ENCODE peak calls at places on chromosomes 1 and 21, in eight cellular contexts. One of them, this sample, is unnamed.

GRCh38 chr1:152408664-152409063 is 5.4 kb downstream of the CRNN start:
- DNase-seq in HTR-8/SVneo: no peak
- DNase-seq in foreskin fibroblast: no peak
- DNase-seq in hepatic stellate cell: no peak
- DNase-seq in natural killer cell treated with Interleukin-12 subunit alpha and Interleukin-12 subunit beta and Interleukin-15 and Interleukin-18, amount 100 ng/mL, for 72 hours: no peak
- DNase-seq in activated CD8-positive, alpha-beta memory T cell treated with anti-CD3 and anti-CD28 coated beads for 4 hours: no peak
- DNase-seq in anterior cingulate cortex: no peak
- DNase-seq in stimulated activated naive CD8-positive, alpha-beta T cell treated with anti-CD3 and anti-CD28 coated beads, Interleukin-15, Interleukin-2, amounts not matched to agents 100 U/mL and 50 U/mL, for 24 hours: no peak
- DNase-seq in this sample: no peak

GRCh38 chr1:103525114-103525606 is 339 bp upstream of the RNPC3 start:
- DNase-seq in stimulated activated naive CD8-positive, alpha-beta T cell treated with anti-CD3 and anti-CD28 coated beads, Interleukin-15, Interleukin-2, amounts not matched to agents 100 U/mL and 50 U/mL, for 24 hours: no peak
- DNase-seq in activated CD8-positive, alpha-beta memory T cell treated with anti-CD3 and anti-CD28 coated beads for 4 hours: no peak
- DNase-seq in anterior cingulate cortex: no peak
- DNase-seq in HTR-8/SVneo: peak; percentile 10
- DNase-seq in hepatic stellate cell: peak; percentile 17
- DNase-seq in natural killer cell treated with Interleukin-12 subunit alpha and Interleukin-12 subunit beta and Interleukin-15 and Interleukin-18, amount 100 ng/mL, for 72 hours: no peak
- DNase-seq in foreskin fibroblast: peak; percentile 51
- DNase-seq in this sample: no peak

GRCh38 chr1:27862671-27863551 is 9.4 kb upstream of the THEMIS2 start:
- DNase-seq in stimulated activated naive CD8-positive, alpha-beta T cell treated with anti-CD3 and anti-CD28 coated beads, Interleukin-15, Interleukin-2, amounts not matched to agents 100 U/mL and 50 U/mL, for 24 hours: peak; percentile 19
- DNase-seq in natural killer cell treated with Interleukin-12 subunit alpha and Interleukin-12 subunit beta and Interleukin-15 and Interleukin-18, amount 100 ng/mL, for 72 hours: no peak
- DNase-seq in hepatic stellate cell: peak; percentile 96
- DNase-seq in HTR-8/SVneo: peak; percentile 72
- DNase-seq in anterior cingulate cortex: no peak
- DNase-seq in activated CD8-positive, alpha-beta memory T cell treated with anti-CD3 and anti-CD28 coated beads for 4 hours: no peak
- DNase-seq in foreskin fibroblast: peak; percentile 99
- DNase-seq in this sample: no peak

GRCh38 chr21:43290529-43291346 is 121.9 kb downstream of the CRYAA start:
- DNase-seq in HTR-8/SVneo: no peak
- DNase-seq in anterior cingulate cortex: no peak
- DNase-seq in stimulated activated naive CD8-positive, alpha-beta T cell treated with anti-CD3 and anti-CD28 coated beads, Interleukin-15, Interleukin-2, amounts not matched to agents 100 U/mL and 50 U/mL, for 24 hours: no peak
- DNase-seq in natural killer cell treated with Interleukin-12 subunit alpha and Interleukin-12 subunit beta and Interleukin-15 and Interleukin-18, amount 100 ng/mL, for 72 hours: no peak
- DNase-seq in hepatic stellate cell: no peak
- DNase-seq in foreskin fibroblast: no peak
- DNase-seq in activated CD8-positive, alpha-beta memory T cell treated with anti-CD3 and anti-CD28 coated beads for 4 hours: no peak
- DNase-seq in this sample: no peak

GRCh38 chr1:229106526-229107105 is 164.3 kb upstream of the RAB4A start:
- DNase-seq in hepatic stellate cell: no peak
- DNase-seq in foreskin fibroblast: no peak
- DNase-seq in anterior cingulate cortex: no peak
- DNase-seq in stimulated activated naive CD8-positive, alpha-beta T cell treated with anti-CD3 and anti-CD28 coated beads, Interleukin-15, Interleukin-2, amounts not matched to agents 100 U/mL and 50 U/mL, for 24 hours: no peak
- DNase-seq in activated CD8-positive, alpha-beta memory T cell treated with anti-CD3 and anti-CD28 coated beads for 4 hours: no peak
- DNase-seq in HTR-8/SVneo: no peak
- DNase-seq in natural killer cell treated with Interleukin-12 subunit alpha and Interleukin-12 subunit beta and Interleukin-15 and Interleukin-18, amount 100 ng/mL, for 72 hours: no peak
- DNase-seq in this sample: no peak

GRCh38 chr1:238999944-239000343 is 386.4 kb upstream of the CHRM3 start:
- DNase-seq in hepatic stellate cell: no peak
- DNase-seq in natural killer cell treated with Interleukin-12 subunit alpha and Interleukin-12 subunit beta and Interleukin-15 and Interleukin-18, amount 100 ng/mL, for 72 hours: no peak
- DNase-seq in anterior cingulate cortex: no peak
- DNase-seq in stimulated activated naive CD8-positive, alpha-beta T cell treated with anti-CD3 and anti-CD28 coated beads, Interleukin-15, Interleukin-2, amounts not matched to agents 100 U/mL and 50 U/mL, for 24 hours: no peak
- DNase-seq in foreskin fibroblast: no peak
- DNase-seq in HTR-8/SVneo: no peak
- DNase-seq in activated CD8-positive, alpha-beta memory T cell treated with anti-CD3 and anti-CD28 coated beads for 4 hours: no peak
- DNase-seq in this sample: no peak

GRCh38 chr1:172951728-172952365 is 98.9 kb downstream of the TNFSF18 start:
- DNase-seq in anterior cingulate cortex: no peak
- DNase-seq in HTR-8/SVneo: no peak
- DNase-seq in activated CD8-positive, alpha-beta memory T cell treated with anti-CD3 and anti-CD28 coated beads for 4 hours: no peak
- DNase-seq in hepatic stellate cell: no peak
- DNase-seq in natural killer cell treated with Interleukin-12 subunit alpha and Interleukin-12 subunit beta and Interleukin-15 and Interleukin-18, amount 100 ng/mL, for 72 hours: peak; percentile 72
- DNase-seq in foreskin fibroblast: peak; percentile 91
- DNase-seq in stimulated activated naive CD8-positive, alpha-beta T cell treated with anti-CD3 and anti-CD28 coated beads, Interleukin-15, Interleukin-2, amounts not matched to agents 100 U/mL and 50 U/mL, for 24 hours: no peak
- DNase-seq in this sample: no peak

GRCh38 chr1:233233508-233234040 is 62.0 kb downstream of the PCNX2 start:
- DNase-seq in anterior cingulate cortex: no peak
- DNase-seq in foreskin fibroblast: no peak
- DNase-seq in HTR-8/SVneo: no peak
- DNase-seq in activated CD8-positive, alpha-beta memory T cell treated with anti-CD3 and anti-CD28 coated beads for 4 hours: no peak
- DNase-seq in natural killer cell treated with Interleukin-12 subunit alpha and Interleukin-12 subunit beta and Interleukin-15 and Interleukin-18, amount 100 ng/mL, for 72 hours: no peak
- DNase-seq in hepatic stellate cell: no peak
- DNase-seq in stimulated activated naive CD8-positive, alpha-beta T cell treated with anti-CD3 and anti-CD28 coated beads, Interleukin-15, Interleukin-2, amounts not matched to agents 100 U/mL and 50 U/mL, for 24 hours: no peak
- DNase-seq in this sample: no peak

GRCh38 chr1:161787355-161787754 is 21.2 kb downstream of the ATF6 start:
- DNase-seq in natural killer cell treated with Interleukin-12 subunit alpha and Interleukin-12 subunit beta and Interleukin-15 and Interleukin-18, amount 100 ng/mL, for 72 hours: no peak
- DNase-seq in activated CD8-positive, alpha-beta memory T cell treated with anti-CD3 and anti-CD28 coated beads for 4 hours: no peak
- DNase-seq in anterior cingulate cortex: no peak
- DNase-seq in foreskin fibroblast: no peak
- DNase-seq in HTR-8/SVneo: no peak
- DNase-seq in stimulated activated naive CD8-positive, alpha-beta T cell treated with anti-CD3 and anti-CD28 coated beads, Interleukin-15, Interleukin-2, amounts not matched to agents 100 U/mL and 50 U/mL, for 24 hours: no peak
- DNase-seq in hepatic stellate cell: no peak
- DNase-seq in this sample: no peak

GRCh38 chr1:172431721-172432192 is 11.3 kb downstream of the C1orf105 start:
- DNase-seq in hepatic stellate cell: no peak
- DNase-seq in HTR-8/SVneo: no peak
- DNase-seq in natural killer cell treated with Interleukin-12 subunit alpha and Interleukin-12 subunit beta and Interleukin-15 and Interleukin-18, amount 100 ng/mL, for 72 hours: no peak
- DNase-seq in anterior cingulate cortex: no peak
- DNase-seq in activated CD8-positive, alpha-beta memory T cell treated with anti-CD3 and anti-CD28 coated beads for 4 hours: no peak
- DNase-seq in foreskin fibroblast: no peak
- DNase-seq in stimulated activated naive CD8-positive, alpha-beta T cell treated with anti-CD3 and anti-CD28 coated beads, Interleukin-15, Interleukin-2, amounts not matched to agents 100 U/mL and 50 U/mL, for 24 hours: no peak
- DNase-seq in this sample: no peak

GRCh38 chr21:42350899-42351543 is at the start of gene TFF2:
- DNase-seq in HTR-8/SVneo: no peak
- DNase-seq in hepatic stellate cell: no peak
- DNase-seq in activated CD8-positive, alpha-beta memory T cell treated with anti-CD3 and anti-CD28 coated beads for 4 hours: no peak
- DNase-seq in foreskin fibroblast: no peak
- DNase-seq in stimulated activated naive CD8-positive, alpha-beta T cell treated with anti-CD3 and anti-CD28 coated beads, Interleukin-15, Interleukin-2, amounts not matched to agents 100 U/mL and 50 U/mL, for 24 hours: no peak
- DNase-seq in anterior cingulate cortex: no peak
- DNase-seq in natural killer cell treated with Interleukin-12 subunit alpha and Interleukin-12 subunit beta and Interleukin-15 and Interleukin-18, amount 100 ng/mL, for 72 hours: no peak
- DNase-seq in this sample: no peak

GRCh38 chr21:23463365-23463764 is 2143.9 kb downstream of the MRPL39 start:
- DNase-seq in HTR-8/SVneo: no peak
- DNase-seq in activated CD8-positive, alpha-beta memory T cell treated with anti-CD3 and anti-CD28 coated beads for 4 hours: no peak
- DNase-seq in anterior cingulate cortex: no peak
- DNase-seq in natural killer cell treated with Interleukin-12 subunit alpha and Interleukin-12 subunit beta and Interleukin-15 and Interleukin-18, amount 100 ng/mL, for 72 hours: no peak
- DNase-seq in stimulated activated naive CD8-positive, alpha-beta T cell treated with anti-CD3 and anti-CD28 coated beads, Interleukin-15, Interleukin-2, amounts not matched to agents 100 U/mL and 50 U/mL, for 24 hours: no peak
- DNase-seq in foreskin fibroblast: no peak
- DNase-seq in hepatic stellate cell: no peak
- DNase-seq in this sample: no peak

GRCh38 chr1:207423560-207424292 is 30.4 kb upstream of the CR2 start:
- DNase-seq in anterior cingulate cortex: no peak
- DNase-seq in HTR-8/SVneo: no peak
- DNase-seq in hepatic stellate cell: no peak
- DNase-seq in natural killer cell treated with Interleukin-12 subunit alpha and Interleukin-12 subunit beta and Interleukin-15 and Interleukin-18, amount 100 ng/mL, for 72 hours: no peak
- DNase-seq in stimulated activated naive CD8-positive, alpha-beta T cell treated with anti-CD3 and anti-CD28 coated beads, Interleukin-15, Interleukin-2, amounts not matched to agents 100 U/mL and 50 U/mL, for 24 hours: no peak
- DNase-seq in activated CD8-positive, alpha-beta memory T cell treated with anti-CD3 and anti-CD28 coated beads for 4 hours: no peak
- DNase-seq in foreskin fibroblast: no peak
- DNase-seq in this sample: no peak

GRCh38 chr1:181817091-181817490 is 244.4 kb downstream of the ZNF648 start:
- DNase-seq in stimulated activated naive CD8-positive, alpha-beta T cell treated with anti-CD3 and anti-CD28 coated beads, Interleukin-15, Interleukin-2, amounts not matched to agents 100 U/mL and 50 U/mL, for 24 hours: no peak
- DNase-seq in foreskin fibroblast: no peak
- DNase-seq in anterior cingulate cortex: no peak
- DNase-seq in HTR-8/SVneo: no peak
- DNase-seq in natural killer cell treated with Interleukin-12 subunit alpha and Interleukin-12 subunit beta and Interleukin-15 and Interleukin-18, amount 100 ng/mL, for 72 hours: no peak
- DNase-seq in activated CD8-positive, alpha-beta memory T cell treated with anti-CD3 and anti-CD28 coated beads for 4 hours: no peak
- DNase-seq in hepatic stellate cell: no peak
- DNase-seq in this sample: no peak

GRCh38 chr21:41769106-41769505 is 2.3 kb upstream of the RIPK4 start:
- DNase-seq in natural killer cell treated with Interleukin-12 subunit alpha and Interleukin-12 subunit beta and Interleukin-15 and Interleukin-18, amount 100 ng/mL, for 72 hours: no peak
- DNase-seq in HTR-8/SVneo: no peak
- DNase-seq in hepatic stellate cell: no peak
- DNase-seq in activated CD8-positive, alpha-beta memory T cell treated with anti-CD3 and anti-CD28 coated beads for 4 hours: no peak
- DNase-seq in foreskin fibroblast: no peak
- DNase-seq in stimulated activated naive CD8-positive, alpha-beta T cell treated with anti-CD3 and anti-CD28 coated beads, Interleukin-15, Interleukin-2, amounts not matched to agents 100 U/mL and 50 U/mL, for 24 hours: no peak
- DNase-seq in anterior cingulate cortex: no peak
- DNase-seq in this sample: no peak

GRCh38 chr1:151145158-151146071 is 1.0 kb downstream of the SEMA6C start:
- DNase-seq in anterior cingulate cortex: no peak
- DNase-seq in hepatic stellate cell: no peak
- DNase-seq in activated CD8-positive, alpha-beta memory T cell treated with anti-CD3 and anti-CD28 coated beads for 4 hours: no peak
- DNase-seq in stimulated activated naive CD8-positive, alpha-beta T cell treated with anti-CD3 and anti-CD28 coated beads, Interleukin-15, Interleukin-2, amounts not matched to agents 100 U/mL and 50 U/mL, for 24 hours: peak; percentile 30
- DNase-seq in foreskin fibroblast: no peak
- DNase-seq in HTR-8/SVneo: no peak
- DNase-seq in natural killer cell treated with Interleukin-12 subunit alpha and Interleukin-12 subunit beta and Interleukin-15 and Interleukin-18, amount 100 ng/mL, for 72 hours: no peak
- DNase-seq in this sample: no peak

GRCh38 chr1:198212675-198213074 is 55.9 kb downstream of the NEK7 start:
- DNase-seq in hepatic stellate cell: peak; percentile 30
- DNase-seq in anterior cingulate cortex: no peak
- DNase-seq in stimulated activated naive CD8-positive, alpha-beta T cell treated with anti-CD3 and anti-CD28 coated beads, Interleukin-15, Interleukin-2, amounts not matched to agents 100 U/mL and 50 U/mL, for 24 hours: no peak
- DNase-seq in foreskin fibroblast: peak; percentile 92
- DNase-seq in HTR-8/SVneo: no peak
- DNase-seq in activated CD8-positive, alpha-beta memory T cell treated with anti-CD3 and anti-CD28 coated beads for 4 hours: no peak
- DNase-seq in natural killer cell treated with Interleukin-12 subunit alpha and Interleukin-12 subunit beta and Interleukin-15 and Interleukin-18, amount 100 ng/mL, for 72 hours: no peak
- DNase-seq in this sample: no peak

GRCh38 chr1:48552420-48552819 is 80.4 kb upstream of the SPATA6 start:
- DNase-seq in foreskin fibroblast: no peak
- DNase-seq in HTR-8/SVneo: no peak
- DNase-seq in stimulated activated naive CD8-positive, alpha-beta T cell treated with anti-CD3 and anti-CD28 coated beads, Interleukin-15, Interleukin-2, amounts not matched to agents 100 U/mL and 50 U/mL, for 24 hours: no peak
- DNase-seq in hepatic stellate cell: no peak
- DNase-seq in natural killer cell treated with Interleukin-12 subunit alpha and Interleukin-12 subunit beta and Interleukin-15 and Interleukin-18, amount 100 ng/mL, for 72 hours: no peak
- DNase-seq in anterior cingulate cortex: peak; percentile 3
- DNase-seq in activated CD8-positive, alpha-beta memory T cell treated with anti-CD3 and anti-CD28 coated beads for 4 hours: no peak
- DNase-seq in this sample: no peak

GRCh38 chr1:218556016-218556415 is 210.9 kb downstream of the TGFB2 start:
- DNase-seq in anterior cingulate cortex: no peak
- DNase-seq in natural killer cell treated with Interleukin-12 subunit alpha and Interleukin-12 subunit beta and Interleukin-15 and Interleukin-18, amount 100 ng/mL, for 72 hours: no peak
- DNase-seq in HTR-8/SVneo: no peak
- DNase-seq in foreskin fibroblast: no peak
- DNase-seq in activated CD8-positive, alpha-beta memory T cell treated with anti-CD3 and anti-CD28 coated beads for 4 hours: no peak
- DNase-seq in hepatic stellate cell: no peak
- DNase-seq in stimulated activated naive CD8-positive, alpha-beta T cell treated with anti-CD3 and anti-CD28 coated beads, Interleukin-15, Interleukin-2, amounts not matched to agents 100 U/mL and 50 U/mL, for 24 hours: no peak
- DNase-seq in this sample: no peak

GRCh38 chr1:5370321-5370720 is 621.9 kb downstream of the NPHP4 start:
- DNase-seq in natural killer cell treated with Interleukin-12 subunit alpha and Interleukin-12 subunit beta and Interleukin-15 and Interleukin-18, amount 100 ng/mL, for 72 hours: no peak
- DNase-seq in hepatic stellate cell: no peak
- DNase-seq in HTR-8/SVneo: no peak
- DNase-seq in anterior cingulate cortex: no peak
- DNase-seq in stimulated activated naive CD8-positive, alpha-beta T cell treated with anti-CD3 and anti-CD28 coated beads, Interleukin-15, Interleukin-2, amounts not matched to agents 100 U/mL and 50 U/mL, for 24 hours: no peak
- DNase-seq in foreskin fibroblast: no peak
- DNase-seq in activated CD8-positive, alpha-beta memory T cell treated with anti-CD3 and anti-CD28 coated beads for 4 hours: no peak
- DNase-seq in this sample: no peak

GRCh38 chr21:38272215-38272614 is 15.4 kb downstream of the KCNJ15 start:
- DNase-seq in natural killer cell treated with Interleukin-12 subunit alpha and Interleukin-12 subunit beta and Interleukin-15 and Interleukin-18, amount 100 ng/mL, for 72 hours: no peak
- DNase-seq in anterior cingulate cortex: no peak
- DNase-seq in activated CD8-positive, alpha-beta memory T cell treated with anti-CD3 and anti-CD28 coated beads for 4 hours: no peak
- DNase-seq in foreskin fibroblast: no peak
- DNase-seq in hepatic stellate cell: no peak
- DNase-seq in HTR-8/SVneo: no peak
- DNase-seq in stimulated activated naive CD8-positive, alpha-beta T cell treated with anti-CD3 and anti-CD28 coated beads, Interleukin-15, Interleukin-2, amounts not matched to agents 100 U/mL and 50 U/mL, for 24 hours: no peak
- DNase-seq in this sample: no peak

GRCh38 chr1:6962390-6962955 is 177.2 kb downstream of the CAMTA1 start:
- DNase-seq in foreskin fibroblast: no peak
- DNase-seq in stimulated activated naive CD8-positive, alpha-beta T cell treated with anti-CD3 and anti-CD28 coated beads, Interleukin-15, Interleukin-2, amounts not matched to agents 100 U/mL and 50 U/mL, for 24 hours: peak; percentile 80
- DNase-seq in activated CD8-positive, alpha-beta memory T cell treated with anti-CD3 and anti-CD28 coated beads for 4 hours: no peak
- DNase-seq in hepatic stellate cell: no peak
- DNase-seq in anterior cingulate cortex: no peak
- DNase-seq in natural killer cell treated with Interleukin-12 subunit alpha and Interleukin-12 subunit beta and Interleukin-15 and Interleukin-18, amount 100 ng/mL, for 72 hours: peak; percentile 54
- DNase-seq in HTR-8/SVneo: no peak
- DNase-seq in this sample: no peak

GRCh38 chr1:51663721-51664120 is 46.8 kb downstream of the OSBPL9 start:
- DNase-seq in anterior cingulate cortex: no peak
- DNase-seq in HTR-8/SVneo: no peak
- DNase-seq in hepatic stellate cell: no peak
- DNase-seq in stimulated activated naive CD8-positive, alpha-beta T cell treated with anti-CD3 and anti-CD28 coated beads, Interleukin-15, Interleukin-2, amounts not matched to agents 100 U/mL and 50 U/mL, for 24 hours: no peak
- DNase-seq in foreskin fibroblast: no peak
- DNase-seq in natural killer cell treated with Interleukin-12 subunit alpha and Interleukin-12 subunit beta and Interleukin-15 and Interleukin-18, amount 100 ng/mL, for 72 hours: no peak
- DNase-seq in activated CD8-positive, alpha-beta memory T cell treated with anti-CD3 and anti-CD28 coated beads for 4 hours: no peak
- DNase-seq in this sample: no peak

GRCh38 chr1:43768168-43768567 is 60.8 kb downstream of the ST3GAL3 start:
- DNase-seq in natural killer cell treated with Interleukin-12 subunit alpha and Interleukin-12 subunit beta and Interleukin-15 and Interleukin-18, amount 100 ng/mL, for 72 hours: no peak
- DNase-seq in anterior cingulate cortex: no peak
- DNase-seq in foreskin fibroblast: no peak
- DNase-seq in HTR-8/SVneo: no peak
- DNase-seq in activated CD8-positive, alpha-beta memory T cell treated with anti-CD3 and anti-CD28 coated beads for 4 hours: no peak
- DNase-seq in hepatic stellate cell: no peak
- DNase-seq in stimulated activated naive CD8-positive, alpha-beta T cell treated with anti-CD3 and anti-CD28 coated beads, Interleukin-15, Interleukin-2, amounts not matched to agents 100 U/mL and 50 U/mL, for 24 hours: no peak
- DNase-seq in this sample: no peak

GRCh38 chr1:236908669-236909068 is 95.6 kb downstream of the MT1HL1 start:
- DNase-seq in HTR-8/SVneo: no peak
- DNase-seq in natural killer cell treated with Interleukin-12 subunit alpha and Interleukin-12 subunit beta and Interleukin-15 and Interleukin-18, amount 100 ng/mL, for 72 hours: no peak
- DNase-seq in foreskin fibroblast: no peak
- DNase-seq in activated CD8-positive, alpha-beta memory T cell treated with anti-CD3 and anti-CD28 coated beads for 4 hours: no peak
- DNase-seq in hepatic stellate cell: no peak
- DNase-seq in anterior cingulate cortex: no peak
- DNase-seq in stimulated activated naive CD8-positive, alpha-beta T cell treated with anti-CD3 and anti-CD28 coated beads, Interleukin-15, Interleukin-2, amounts not matched to agents 100 U/mL and 50 U/mL, for 24 hours: no peak
- DNase-seq in this sample: no peak

GRCh38 chr1:200724064-200724463 is 14.6 kb upstream of the CAMSAP2 start:
- DNase-seq in foreskin fibroblast: peak; percentile 23
- DNase-seq in HTR-8/SVneo: no peak
- DNase-seq in natural killer cell treated with Interleukin-12 subunit alpha and Interleukin-12 subunit beta and Interleukin-15 and Interleukin-18, amount 100 ng/mL, for 72 hours: no peak
- DNase-seq in activated CD8-positive, alpha-beta memory T cell treated with anti-CD3 and anti-CD28 coated beads for 4 hours: no peak
- DNase-seq in anterior cingulate cortex: no peak
- DNase-seq in hepatic stellate cell: no peak
- DNase-seq in stimulated activated naive CD8-positive, alpha-beta T cell treated with anti-CD3 and anti-CD28 coated beads, Interleukin-15, Interleukin-2, amounts not matched to agents 100 U/mL and 50 U/mL, for 24 hours: no peak
- DNase-seq in this sample: no peak

GRCh38 chr1:57844382-57844980 is 420.6 kb upstream of the DAB1 start:
- DNase-seq in foreskin fibroblast: no peak
- DNase-seq in anterior cingulate cortex: no peak
- DNase-seq in activated CD8-positive, alpha-beta memory T cell treated with anti-CD3 and anti-CD28 coated beads for 4 hours: no peak
- DNase-seq in hepatic stellate cell: no peak
- DNase-seq in stimulated activated naive CD8-positive, alpha-beta T cell treated with anti-CD3 and anti-CD28 coated beads, Interleukin-15, Interleukin-2, amounts not matched to agents 100 U/mL and 50 U/mL, for 24 hours: no peak
- DNase-seq in natural killer cell treated with Interleukin-12 subunit alpha and Interleukin-12 subunit beta and Interleukin-15 and Interleukin-18, amount 100 ng/mL, for 72 hours: no peak
- DNase-seq in HTR-8/SVneo: no peak
- DNase-seq in this sample: no peak

GRCh38 chr21:26881504-26882228 is 36.5 kb upstream of the ADAMTS1 start:
- DNase-seq in activated CD8-positive, alpha-beta memory T cell treated with anti-CD3 and anti-CD28 coated beads for 4 hours: no peak
- DNase-seq in anterior cingulate cortex: no peak
- DNase-seq in hepatic stellate cell: peak; percentile 9
- DNase-seq in HTR-8/SVneo: peak; percentile 19
- DNase-seq in stimulated activated naive CD8-positive, alpha-beta T cell treated with anti-CD3 and anti-CD28 coated beads, Interleukin-15, Interleukin-2, amounts not matched to agents 100 U/mL and 50 U/mL, for 24 hours: no peak
- DNase-seq in natural killer cell treated with Interleukin-12 subunit alpha and Interleukin-12 subunit beta and Interleukin-15 and Interleukin-18, amount 100 ng/mL, for 72 hours: no peak
- DNase-seq in foreskin fibroblast: no peak
- DNase-seq in this sample: no peak

GRCh38 chr1:64514197-64514765 is 44.4 kb downstream of the CACHD1 start:
- DNase-seq in stimulated activated naive CD8-positive, alpha-beta T cell treated with anti-CD3 and anti-CD28 coated beads, Interleukin-15, Interleukin-2, amounts not matched to agents 100 U/mL and 50 U/mL, for 24 hours: no peak
- DNase-seq in hepatic stellate cell: peak; percentile 48
- DNase-seq in anterior cingulate cortex: no peak
- DNase-seq in activated CD8-positive, alpha-beta memory T cell treated with anti-CD3 and anti-CD28 coated beads for 4 hours: no peak
- DNase-seq in foreskin fibroblast: peak; percentile 33
- DNase-seq in natural killer cell treated with Interleukin-12 subunit alpha and Interleukin-12 subunit beta and Interleukin-15 and Interleukin-18, amount 100 ng/mL, for 72 hours: no peak
- DNase-seq in HTR-8/SVneo: peak; percentile 19
- DNase-seq in this sample: no peak

GRCh38 chr1:245132771-245133170 is 22.0 kb upstream of the KIF26B start:
- DNase-seq in anterior cingulate cortex: no peak
- DNase-seq in natural killer cell treated with Interleukin-12 subunit alpha and Interleukin-12 subunit beta and Interleukin-15 and Interleukin-18, amount 100 ng/mL, for 72 hours: no peak
- DNase-seq in activated CD8-positive, alpha-beta memory T cell treated with anti-CD3 and anti-CD28 coated beads for 4 hours: no peak
- DNase-seq in hepatic stellate cell: no peak
- DNase-seq in stimulated activated naive CD8-positive, alpha-beta T cell treated with anti-CD3 and anti-CD28 coated beads, Interleukin-15, Interleukin-2, amounts not matched to agents 100 U/mL and 50 U/mL, for 24 hours: no peak
- DNase-seq in foreskin fibroblast: no peak
- DNase-seq in HTR-8/SVneo: no peak
- DNase-seq in this sample: no peak

GRCh38 chr1:190377294-190377693 is 100.4 kb downstream of the BRINP3 start:
- DNase-seq in anterior cingulate cortex: no peak
- DNase-seq in HTR-8/SVneo: no peak
- DNase-seq in foreskin fibroblast: no peak
- DNase-seq in natural killer cell treated with Interleukin-12 subunit alpha and Interleukin-12 subunit beta and Interleukin-15 and Interleukin-18, amount 100 ng/mL, for 72 hours: no peak
- DNase-seq in activated CD8-positive, alpha-beta memory T cell treated with anti-CD3 and anti-CD28 coated beads for 4 hours: no peak
- DNase-seq in hepatic stellate cell: no peak
- DNase-seq in stimulated activated naive CD8-positive, alpha-beta T cell treated with anti-CD3 and anti-CD28 coated beads, Interleukin-15, Interleukin-2, amounts not matched to agents 100 U/mL and 50 U/mL, for 24 hours: no peak
- DNase-seq in this sample: no peak

GRCh38 chr1:53449026-53449425 is 10.2 kb upstream of the DMRTB1 start:
- DNase-seq in activated CD8-positive, alpha-beta memory T cell treated with anti-CD3 and anti-CD28 coated beads for 4 hours: no peak
- DNase-seq in foreskin fibroblast: peak; percentile 71
- DNase-seq in hepatic stellate cell: peak; percentile 60
- DNase-seq in stimulated activated naive CD8-positive, alpha-beta T cell treated with anti-CD3 and anti-CD28 coated beads, Interleukin-15, Interleukin-2, amounts not matched to agents 100 U/mL and 50 U/mL, for 24 hours: no peak
- DNase-seq in anterior cingulate cortex: no peak
- DNase-seq in natural killer cell treated with Interleukin-12 subunit alpha and Interleukin-12 subunit beta and Interleukin-15 and Interleukin-18, amount 100 ng/mL, for 72 hours: no peak
- DNase-seq in HTR-8/SVneo: peak; percentile 33
- DNase-seq in this sample: no peak

GRCh38 chr1:90502696-90503095 is 214.4 kb downstream of the BARHL2 start:
- DNase-seq in stimulated activated naive CD8-positive, alpha-beta T cell treated with anti-CD3 and anti-CD28 coated beads, Interleukin-15, Interleukin-2, amounts not matched to agents 100 U/mL and 50 U/mL, for 24 hours: no peak
- DNase-seq in foreskin fibroblast: no peak
- DNase-seq in activated CD8-positive, alpha-beta memory T cell treated with anti-CD3 and anti-CD28 coated beads for 4 hours: no peak
- DNase-seq in hepatic stellate cell: no peak
- DNase-seq in anterior cingulate cortex: no peak
- DNase-seq in HTR-8/SVneo: no peak
- DNase-seq in natural killer cell treated with Interleukin-12 subunit alpha and Interleukin-12 subunit beta and Interleukin-15 and Interleukin-18, amount 100 ng/mL, for 72 hours: no peak
- DNase-seq in this sample: no peak

GRCh38 chr1:187063271-187063670 is 234.5 kb downstream of the PLA2G4A start:
- DNase-seq in HTR-8/SVneo: no peak
- DNase-seq in hepatic stellate cell: no peak
- DNase-seq in activated CD8-positive, alpha-beta memory T cell treated with anti-CD3 and anti-CD28 coated beads for 4 hours: no peak
- DNase-seq in stimulated activated naive CD8-positive, alpha-beta T cell treated with anti-CD3 and anti-CD28 coated beads, Interleukin-15, Interleukin-2, amounts not matched to agents 100 U/mL and 50 U/mL, for 24 hours: no peak
- DNase-seq in anterior cingulate cortex: no peak
- DNase-seq in foreskin fibroblast: no peak
- DNase-seq in natural killer cell treated with Interleukin-12 subunit alpha and Interleukin-12 subunit beta and Interleukin-15 and Interleukin-18, amount 100 ng/mL, for 72 hours: no peak
- DNase-seq in this sample: no peak